ENCODE peak calls at places on chromosomes 3 and 15, in four cellular contexts. B is SHP77 treated with DMSO at 0.1 percent for 48 hours, I is NT2/D1, N is smooth muscle cell of the brain vasculature. V is an unnamed sample.

GRCh38 chr3:59424268-59425010 is 374.6 kb upstream of the CFAP20DC start:
- DNase-seq in N (no peak), B (no peak), I (no peak), V (no peak)

GRCh38 chr3:168847293-168847883 is 751.7 kb upstream of the GOLIM4 start:
- DNase-seq in I (peak), N (peak), B (peak), V (no peak)

GRCh38 chr3:98784666-98785600 is 21.8 kb downstream of the ST3GAL6 start:
- DNase-seq in N (no peak), B (no peak), I (no peak), V (no peak)

GRCh38 chr3:105836533-105836932 is 32.3 kb downstream of the CBLB start:
- DNase-seq in I (no peak), B (no peak), N (no peak), V (no peak)

GRCh38 chr3:136277634-136278033 is 27.5 kb downstream of the PCCB start:
- DNase-seq in N (no peak), B (no peak), I (peak), V (no peak)

GRCh38 chr3:152254031-152254430 is 14.7 kb upstream of the MBNL1 start:
- DNase-seq in I (no peak), N (no peak), B (no peak), V (no peak)

GRCh38 chr3:165128544-165128943 is 50.2 kb upstream of the SI start:
- DNase-seq in I (no peak), B (no peak), N (no peak), V (no peak)

GRCh38 chr15:64224508-64224907 is 61.7 kb upstream of the PPIB start:
- DNase-seq in B (no peak), N (no peak), I (no peak), V (no peak)

GRCh38 chr3:68876112-68876713 is 56.1 kb downstream of the TAFA4 start:
- DNase-seq in B (peak), N (peak), I (peak), V (no peak)

GRCh38 chr3:151579571-151580270 is 118.9 kb upstream of the IGSF10 start:
- DNase-seq in B (no peak), N (no peak), I (no peak), V (no peak)

GRCh38 chr3:37295925-37296324 is 121.5 kb upstream of the LRRFIP2 start:
- DNase-seq in B (no peak), N (no peak), I (no peak), V (no peak)

GRCh38 chr15:78272326-78272725 is 8.0 kb downstream of the DNAJA4 start:
- DNase-seq in N (no peak), B (no peak), I (no peak), V (no peak)

GRCh38 chr15:89179966-89180875 is 41.2 kb downstream of the RLBP1 start:
- DNase-seq in N (no peak), I (no peak), B (no peak), V (no peak)

GRCh38 chr3:85498177-85498576 is 539.4 kb downstream of the CADM2 start:
- DNase-seq in N (no peak), B (no peak), I (no peak), V (no peak)

GRCh38 chr3:165946360-165946759 is 109.1 kb upstream of the BCHE start:
- DNase-seq in N (no peak), B (no peak), I (no peak), V (no peak)

GRCh38 chr3:154786724-154787123 is 293.4 kb upstream of the MME start:
- DNase-seq in B (no peak), I (no peak), N (no peak), V (no peak)

GRCh38 chr3:115040673-115041286 is 106.3 kb downstream of the ZBTB20 start:
- DNase-seq in B (peak), N (peak), I (peak), V (no peak)

GRCh38 chr3:17122758-17123157 is 238.0 kb downstream of the PLCL2 start:
- DNase-seq in I (no peak), N (no peak), B (no peak), V (peak)

GRCh38 chr3:38493019-38493418 is 3.1 kb upstream of the EXOG start:
- DNase-seq in B (no peak), N (no peak), I (no peak), V (no peak)

GRCh38 chr15:74994236-74994635 is 1.1 kb upstream of the SCAMP5 start:
- DNase-seq in B (no peak), I (no peak), N (no peak), V (no peak)

GRCh38 chr3:49412632-49413337 is 562 bp downstream of the TCTA start:
- DNase-seq in B (no peak), N (no peak), I (no peak), V (no peak)

GRCh38 chr15:63197626-63198025 is 8.2 kb downstream of the RAB8B start:
- DNase-seq in B (no peak), I (no peak), N (no peak), V (no peak)

GRCh38 chr3:195224156-195224979 is 46.6 kb downstream of the XXYLT1 start:
- DNase-seq in N (peak), I (no peak), B (no peak), V (peak)

GRCh38 chr15:50044904-50045303 is 74.1 kb downstream of the ATP8B4 start:
- DNase-seq in I (no peak), B (no peak), N (no peak), V (no peak)